ENCODE peak calls at places on chromosomes 4 and X, in six cellular contexts. X, A, W, Q, N and R are unnamed samples.

GRCh38 chrX:135707880-135708279 is 5.6 kb upstream of the CT45A1 start:
- DNase-seq in X (no peak), A (no peak), W (no peak), Q (no peak), N (no peak), R (no peak)

GRCh38 chrX:11886745-11887144 is 128.7 kb downstream of the MSL3 start:
- DNase-seq in X (no peak), A (no peak), W (no peak), Q (no peak), N (no peak), R (no peak)

GRCh38 chr4:151687021-151687640 is 73.7 kb downstream of the GATB start:
- DNase-seq in X (no peak), A (no peak), W (no peak), Q (no peak), N (no peak), R (no peak)

GRCh38 chrX:130009658-130010223 is 27.3 kb downstream of the BCORL1 start:
- DNase-seq in X (no peak), A (no peak), W (no peak), Q (no peak), N (no peak), R (no peak)

GRCh38 chr4:149108626-149109025 is 666.4 kb upstream of the NR3C2 start:
- DNase-seq in X (no peak), A (no peak), W (no peak), Q (no peak), N (no peak), R (no peak)

GRCh38 chrX:129585143-129585542 is 45.1 kb downstream of the OCRL start:
- DNase-seq in X (no peak), A (no peak), W (no peak), Q (no peak), N (no peak), R (no peak)

GRCh38 chr4:52421811-52422213 is 237.3 kb downstream of the USP46 start:
- DNase-seq in X (no peak), A (no peak), W (no peak), Q (no peak), N (no peak), R (no peak)

GRCh38 chrX:102768984-102769761 is 48.6 kb downstream of the GPRASP3 start:
- DNase-seq in X (peak; percentile 86), A (peak; percentile 47), W (peak; percentile 89), Q (peak; percentile 80), N (peak; percentile 89), R (peak; percentile 66)

GRCh38 chr4:3266076-3266475 is 17.1 kb downstream of the MSANTD1 start:
- DNase-seq in X (no peak), A (no peak), W (no peak), Q (no peak), N (no peak), R (no peak)

GRCh38 chrX:137563681-137564651 is 2.0 kb upstream of the ZIC3 start:
- DNase-seq in X (no peak), A (no peak), W (no peak), Q (no peak), N (no peak), R (no peak)

GRCh38 chr4:76984788-76985211 is 35.2 kb downstream of the SEPTIN11 start:
- DNase-seq in X (peak; percentile 88), A (peak; percentile 44), W (peak; percentile 92), Q (no peak), N (peak; percentile 100), R (peak; percentile 48)

GRCh38 chr4:173571620-173572019 is 41.6 kb upstream of the HAND2 start:
- DNase-seq in X (no peak), A (no peak), W (no peak), Q (no peak), N (no peak), R (no peak)

GRCh38 chr4:32112891-32113290 is 1392.7 kb downstream of the PCDH7 start:
- DNase-seq in X (no peak), A (no peak), W (no peak), Q (no peak), N (no peak), R (no peak)

GRCh38 chr4:133149932-133150642 is 993 bp downstream of the PCDH10 start:
- DNase-seq in X (no peak), A (no peak), W (no peak), Q (no peak), N (peak; percentile 13), R (no peak)

GRCh38 chrX:102835504-102836146 is 101.4 kb upstream of the RAB40AL start:
- DNase-seq in X (peak; percentile 19), A (no peak), W (no peak), Q (no peak), N (peak; percentile 51), R (no peak)

GRCh38 chr4:129808242-129808641 is 712.3 kb downstream of the C4orf33 start:
- DNase-seq in X (no peak), A (no peak), W (no peak), Q (no peak), N (no peak), R (no peak)

GRCh38 chr4:29326004-29326403 is 1394.2 kb upstream of the PCDH7 start:
- DNase-seq in X (no peak), A (no peak), W (no peak), Q (no peak), N (no peak), R (no peak)

GRCh38 chr4:10020106-10020505 is 1.2 kb downstream of the SLC2A9 start:
- DNase-seq in X (no peak), A (no peak), W (no peak), Q (no peak), N (no peak), R (no peak)

GRCh38 chrX:39928704-39929439 is 168.9 kb downstream of the BCOR start:
- DNase-seq in X (no peak), A (no peak), W (no peak), Q (no peak), N (no peak), R (no peak)

GRCh38 chr4:128353791-128354190 is 66.2 kb upstream of the PGRMC2 start:
- DNase-seq in X (no peak), A (no peak), W (no peak), Q (no peak), N (peak; percentile 82), R (no peak)

GRCh38 chr4:110639207-110640092 is 16.6 kb upstream of the PITX2 start:
- DNase-seq in X (no peak), A (no peak), W (no peak), Q (no peak), N (no peak), R (no peak)

GRCh38 chr4:153248641-153249198 is 44.5 kb downstream of the TRIM2 start:
- DNase-seq in X (no peak), A (no peak), W (no peak), Q (no peak), N (no peak), R (no peak)

GRCh38 chrX:104987063-104987462 is 233.4 kb downstream of the TEX13A start:
- DNase-seq in X (no peak), A (no peak), W (no peak), Q (no peak), N (peak; percentile 0), R (no peak)

GRCh38 chrX:104318330-104319009 is 63.7 kb upstream of the ESX1 start:
- DNase-seq in X (peak; percentile 48), A (no peak), W (no peak), Q (peak; percentile 26), N (peak; percentile 23), R (no peak)

GRCh38 chrX:103344606-103345005 is 11.7 kb upstream of the TCEAL9 start:
- DNase-seq in X (no peak), A (no peak), W (no peak), Q (no peak), N (no peak), R (no peak)

GRCh38 chr4:17475481-17475880 is 36.4 kb downstream of the QDPR start:
- DNase-seq in X (no peak), A (no peak), W (no peak), Q (no peak), N (peak; percentile 48), R (no peak)

GRCh38 chrX:17442898-17443297 is 67.9 kb downstream of the NHS start:
- DNase-seq in X (peak; percentile 10), A (no peak), W (no peak), Q (no peak), N (no peak), R (no peak)

DNA sequence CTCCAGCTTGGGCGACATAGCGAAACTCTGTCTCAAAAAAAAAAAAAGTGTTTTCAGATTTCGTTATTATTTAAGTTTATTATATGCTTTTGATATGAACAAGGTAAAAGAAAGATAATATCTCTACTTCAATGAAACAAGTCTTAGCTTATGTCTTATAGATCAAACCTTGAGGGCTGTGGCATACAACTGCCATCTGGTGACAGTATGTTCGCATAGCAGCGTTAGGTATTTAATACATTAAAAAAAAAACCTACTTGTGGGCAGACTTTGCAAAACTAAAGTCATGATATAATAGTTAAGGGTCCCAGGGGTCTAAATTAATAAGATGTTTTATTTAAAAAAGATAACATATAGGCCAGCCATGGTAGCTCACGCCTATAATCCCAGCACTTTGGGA is 161.2 kb upstream of the AMOT start:
- DNase-seq in X (no peak), A (no peak), W (no peak), Q (no peak), N (no peak), R (no peak)
- H3K27me3 ChIP-seq in X (no peaks in the 10 kb centered on the region), A (no peaks in the 10 kb centered on the region), W (no peaks in the 10 kb centered on the region), Q (peaks cover 4% of the 10 kb centered on the region), N (no peaks in the 10 kb centered on the region), R (no peaks in the 10 kb centered on the region)

GRCh38 chrX:151488677-151489076 is 74.8 kb upstream of the PASD1 start:
- DNase-seq in X (no peak), A (no peak), W (no peak), Q (no peak), N (no peak), R (no peak)
- H3K27me3 ChIP-seq in X (no peaks in the 10 kb centered on the region), A (no peaks in the 10 kb centered on the region), W (no peaks in the 10 kb centered on the region), Q (no peaks in the 10 kb centered on the region), N (no peaks in the 10 kb centered on the region), R (no peaks in the 10 kb centered on the region)

GRCh38 chrX:71393919-71394318 is 27.8 kb downstream of the TAF1 start:
- DNase-seq in X (no peak), A (no peak), W (no peak), Q (no peak), N (no peak), R (no peak)
- H3K27me3 ChIP-seq in X (no peaks in the 10 kb centered on the region), A (no peaks in the 10 kb centered on the region), W (no peaks in the 10 kb centered on the region), Q (no peaks in the 10 kb centered on the region), N (no peaks in the 10 kb centered on the region), R (no peaks in the 10 kb centered on the region)

GRCh38 chrX:25178555-25178954 is 162.8 kb upstream of the ARX start:
- DNase-seq in X (no peak), A (no peak), W (no peak), Q (no peak), N (no peak), R (no peak)

GRCh38 chrX:25180242-25180641 is 164.5 kb upstream of the ARX start:
- DNase-seq in X (no peak), A (no peak), W (no peak), Q (no peak), N (no peak), R (no peak)

GRCh38 chrX:25175171-25175570 is 159.4 kb upstream of the ARX start:
- DNase-seq in X (no peak), A (no peak), W (no peak), Q (no peak), N (no peak), R (no peak)

GRCh38 chrX:25175743-25176142 is 160.0 kb upstream of the ARX start:
- DNase-seq in X (no peak), A (no peak), W (no peak), Q (no peak), N (no peak), R (no peak)
- H3K27me3 ChIP-seq in X (no peaks in the 10 kb centered on the region), A (no peaks in the 10 kb centered on the region), W (no peaks in the 10 kb centered on the region), Q (peaks cover 3% of the 10 kb centered on the region), N (no peaks in the 10 kb centered on the region), R (no peaks in the 10 kb centered on the region)